ENCODE peak calls at places on chromosomes 7 and 10, in seven cellular contexts. I, E, G, C, T, D and J are unnamed samples.
A peak's percentile ranks its signal among the peaks of the same experiment; 100 is the strongest.

GRCh38 chr7:103752995-103753394 is 236.5 kb downstream of the RELN start:
- DNase-seq in I (no peak), E (no peak), G (no peak), C (no peak), T (no peak), D (no peak), J (no peak)

GRCh38 chr7:54995631-54996340 is 23.0 kb upstream of the EGFR start:
- DNase-seq in I (no peak), E (no peak), G (no peak), C (no peak), T (no peak), D (no peak), J (no peak)

GRCh38 chr7:130932667-130933432 is 198.8 kb upstream of the KLF14 start:
- DNase-seq in I (no peak), E (no peak), G (no peak), C (no peak), T (no peak), D (no peak), J (no peak)

GRCh38 chr10:71746344-71747037 is 26.8 kb downstream of the VSIR start:
- DNase-seq in I (no peak), E (peak; percentile 76), G (no peak), C (no peak), T (peak; percentile 72), D (no peak), J (no peak)

GRCh38 chr7:30920021-30920583 is 8.4 kb downstream of the AQP1 start:
- DNase-seq in I (no peak), E (no peak), G (peak; percentile 46), C (no peak), T (peak; percentile 37), D (no peak), J (no peak)

GRCh38 chr7:96179863-96180262 is 142.0 kb downstream of the SLC25A13 start:
- DNase-seq in I (no peak), E (no peak), G (peak; percentile 28), C (no peak), T (no peak), D (no peak), J (no peak)

GRCh38 chr10:30098624-30099023 is 39.2 kb upstream of the JCAD start:
- DNase-seq in I (no peak), E (no peak), G (no peak), C (no peak), T (no peak), D (no peak), J (no peak)

GRCh38 chr7:87234949-87235348 is 15.4 kb upstream of the TMEM243 start:
- DNase-seq in I (no peak), E (no peak), G (no peak), C (no peak), T (no peak), D (no peak), J (no peak)

GRCh38 chr7:92680458-92680857 is 90.3 kb upstream of the FAM133B start:
- DNase-seq in I (no peak), E (no peak), G (no peak), C (no peak), T (no peak), D (no peak), J (no peak)

GRCh38 chr7:122885583-122886356 is 490 bp downstream of the CADPS2 start:
- DNase-seq in I (peak; percentile 60), E (no peak), G (peak; percentile 38), C (no peak), T (peak; percentile 44), D (no peak), J (peak; percentile 30)

GRCh38 chr7:77550586-77550985 is 13.5 kb downstream of the PTPN12 start:
- DNase-seq in I (no peak), E (no peak), G (no peak), C (no peak), T (no peak), D (no peak), J (no peak)

GRCh38 chr10:70812814-70813213 is 2.9 kb upstream of the SGPL1 start:
- DNase-seq in I (no peak), E (no peak), G (no peak), C (no peak), T (no peak), D (no peak), J (no peak)

GRCh38 chr10:35059486-35059885 is 30.7 kb downstream of the CUL2 start:
- DNase-seq in I (no peak), E (no peak), G (no peak), C (no peak), T (no peak), D (no peak), J (no peak)

GRCh38 chr7:4748267-4748666 is 27.2 kb upstream of the AP5Z1 start:
- DNase-seq in I (no peak), E (no peak), G (no peak), C (no peak), T (no peak), D (no peak), J (no peak)